ENCODE peak calls at places on chromosomes 16 and 17, in five cellular contexts. One of them, this sample, is unnamed.

GRCh38 chr17:59266748-59267147 is 46.4 kb downstream of the GDPD1 start:
- DNase-seq in A549: no peak
- DNase-seq in mesothelial cell of epicardium: no peak
- DNase-seq in fibroblast of the aortic adventitia: peak; percentile 5
- DNase-seq in neural crest cell: no peak
- DNase-seq in this sample: no peak

GRCh38 chr17:6455321-6455705 is 11.1 kb downstream of the PIMREG start:
- DNase-seq in A549: no peak
- DNase-seq in mesothelial cell of epicardium: no peak
- DNase-seq in fibroblast of the aortic adventitia: no peak
- DNase-seq in neural crest cell: peak; percentile 23
- DNase-seq in this sample: no peak

GRCh38 chr16:62068747-62069146 is 32.5 kb upstream of the CDH8 start:
- DNase-seq in A549: no peak
- DNase-seq in mesothelial cell of epicardium: no peak
- DNase-seq in fibroblast of the aortic adventitia: no peak
- DNase-seq in neural crest cell: no peak
- DNase-seq in this sample: peak; percentile 6

GRCh38 chr16:70800306-70800705 is 652 bp downstream of the VAC14 start:
- DNase-seq in A549: no peak
- DNase-seq in mesothelial cell of epicardium: no peak
- DNase-seq in fibroblast of the aortic adventitia: no peak
- DNase-seq in neural crest cell: no peak
- DNase-seq in this sample: no peak

GRCh38 chr16:69465083-69465721 is 40.8 kb downstream of the CYB5B start:
- DNase-seq in A549: no peak
- DNase-seq in mesothelial cell of epicardium: no peak
- DNase-seq in fibroblast of the aortic adventitia: peak; percentile 57
- DNase-seq in neural crest cell: no peak
- DNase-seq in this sample: no peak

GRCh38 chr16:8885674-8886592 is 3.8 kb downstream of the LITAFD start:
- DNase-seq in A549: no peak
- DNase-seq in mesothelial cell of epicardium: no peak
- DNase-seq in fibroblast of the aortic adventitia: peak; percentile 24
- DNase-seq in neural crest cell: no peak
- DNase-seq in this sample: peak; percentile 51

GRCh38 chr16:89035013-89035697 is 58.1 kb upstream of the CBFA2T3 start:
- DNase-seq in A549: no peak
- DNase-seq in mesothelial cell of epicardium: no peak
- DNase-seq in fibroblast of the aortic adventitia: no peak
- DNase-seq in neural crest cell: no peak
- DNase-seq in this sample: no peak

GRCh38 chr17:68740555-68741447 is 139.6 kb upstream of the FAM20A start:
- DNase-seq in A549: peak; percentile 34
- DNase-seq in mesothelial cell of epicardium: no peak
- DNase-seq in fibroblast of the aortic adventitia: no peak
- DNase-seq in neural crest cell: no peak
- DNase-seq in this sample: no peak

GRCh38 chr17:6627019-6627418 is 13.5 kb downstream of the KIAA0753 start:
- DNase-seq in A549: no peak
- DNase-seq in mesothelial cell of epicardium: no peak
- DNase-seq in fibroblast of the aortic adventitia: peak; percentile 27
- DNase-seq in neural crest cell: no peak
- DNase-seq in this sample: no peak

GRCh38 chr17:79028496-79029326 is 4.7 kb downstream of the C1QTNF1 start:
- DNase-seq in A549: no peak
- DNase-seq in mesothelial cell of epicardium: no peak
- DNase-seq in fibroblast of the aortic adventitia: no peak
- DNase-seq in neural crest cell: no peak
- DNase-seq in this sample: no peak

GRCh38 chr17:10025976-10026785 is 121.1 kb upstream of the RCVRN start:
- DNase-seq in A549: no peak
- DNase-seq in mesothelial cell of epicardium: no peak
- DNase-seq in fibroblast of the aortic adventitia: no peak
- DNase-seq in neural crest cell: no peak
- DNase-seq in this sample: no peak

GRCh38 chr17:39626671-39627169 is at the start of gene PPP1R1B:
- DNase-seq in A549: no peak
- DNase-seq in mesothelial cell of epicardium: no peak
- DNase-seq in fibroblast of the aortic adventitia: no peak
- DNase-seq in neural crest cell: no peak
- DNase-seq in this sample: peak; percentile 56

GRCh38 chr17:81251943-81252301 is 12.8 kb downstream of the NDUFAF8 start:
- DNase-seq in A549: no peak
- DNase-seq in mesothelial cell of epicardium: no peak
- DNase-seq in fibroblast of the aortic adventitia: no peak
- DNase-seq in neural crest cell: no peak
- DNase-seq in this sample: peak; percentile 93

GRCh38 chr16:56336711-56337110 is 88.6 kb downstream of the AMFR start:
- DNase-seq in A549: no peak
- DNase-seq in mesothelial cell of epicardium: no peak
- DNase-seq in fibroblast of the aortic adventitia: no peak
- DNase-seq in neural crest cell: no peak
- DNase-seq in this sample: no peak

GRCh38 chr17:45370949-45371413 is 54.2 kb upstream of the MAP3K14 start:
- DNase-seq in A549: peak; percentile 48
- DNase-seq in mesothelial cell of epicardium: no peak
- DNase-seq in fibroblast of the aortic adventitia: no peak
- DNase-seq in neural crest cell: no peak
- DNase-seq in this sample: no peak

GRCh38 chr16:75264999-75265910 is 13.8 kb upstream of the BCAR1 start:
- DNase-seq in A549: no peak
- DNase-seq in mesothelial cell of epicardium: no peak
- DNase-seq in fibroblast of the aortic adventitia: no peak
- DNase-seq in neural crest cell: no peak
- DNase-seq in this sample: no peak

GRCh38 chr17:1312261-1312870 is 32.9 kb downstream of the TRARG1 start:
- DNase-seq in A549: no peak
- DNase-seq in mesothelial cell of epicardium: no peak
- DNase-seq in fibroblast of the aortic adventitia: no peak
- DNase-seq in neural crest cell: peak; percentile 50
- DNase-seq in this sample: peak; percentile 71

GRCh38 chr17:63997341-63998048 is 656 bp upstream of the PRR29 start:
- DNase-seq in A549: no peak
- DNase-seq in mesothelial cell of epicardium: no peak
- DNase-seq in fibroblast of the aortic adventitia: no peak
- DNase-seq in neural crest cell: no peak
- DNase-seq in this sample: no peak

GRCh38 chr16:88770459-88771293 is 14.3 kb downstream of the PIEZO1 start:
- DNase-seq in A549: no peak
- DNase-seq in mesothelial cell of epicardium: no peak
- DNase-seq in fibroblast of the aortic adventitia: no peak
- DNase-seq in neural crest cell: no peak
- DNase-seq in this sample: peak; percentile 92

GRCh38 chr16:84598391-84598750 is 19.5 kb downstream of the COTL1 start:
- DNase-seq in A549: no peak
- DNase-seq in mesothelial cell of epicardium: no peak
- DNase-seq in fibroblast of the aortic adventitia: no peak
- DNase-seq in neural crest cell: no peak
- DNase-seq in this sample: no peak

GRCh38 chr17:41098476-41098875 is 534 bp upstream of the KRTAP4-8 start:
- DNase-seq in A549: no peak
- DNase-seq in mesothelial cell of epicardium: no peak
- DNase-seq in fibroblast of the aortic adventitia: no peak
- DNase-seq in neural crest cell: no peak
- DNase-seq in this sample: no peak

GRCh38 chr16:47374629-47375028 is 86.2 kb downstream of the ITFG1 start:
- DNase-seq in A549: no peak
- DNase-seq in mesothelial cell of epicardium: no peak
- DNase-seq in fibroblast of the aortic adventitia: no peak
- DNase-seq in neural crest cell: no peak
- DNase-seq in this sample: no peak

GRCh38 chr17:46972346-46972745 is 6.7 kb downstream of the RPRML start:
- DNase-seq in A549: no peak
- DNase-seq in mesothelial cell of epicardium: no peak
- DNase-seq in fibroblast of the aortic adventitia: no peak
- DNase-seq in neural crest cell: no peak
- DNase-seq in this sample: no peak

GRCh38 chr17:49038544-49038943 is 41.4 kb downstream of the IGF2BP1 start:
- DNase-seq in A549: no peak
- DNase-seq in mesothelial cell of epicardium: no peak
- DNase-seq in fibroblast of the aortic adventitia: no peak
- DNase-seq in neural crest cell: no peak
- DNase-seq in this sample: no peak

GRCh38 chr17:49038138-49038537 is 41.0 kb downstream of the IGF2BP1 start:
- DNase-seq in A549: no peak
- DNase-seq in mesothelial cell of epicardium: no peak
- DNase-seq in fibroblast of the aortic adventitia: no peak
- DNase-seq in neural crest cell: no peak
- DNase-seq in this sample: no peak

GRCh38 chr17:49035470-49036269 is 38.5 kb downstream of the IGF2BP1 start:
- DNase-seq in A549: peak; percentile 74
- DNase-seq in mesothelial cell of epicardium: no peak
- DNase-seq in fibroblast of the aortic adventitia: peak; percentile 69
- DNase-seq in neural crest cell: peak; percentile 61
- DNase-seq in this sample: peak; percentile 61

GRCh38 chr17:49031965-49032928 is 35.1 kb downstream of the IGF2BP1 start:
- DNase-seq in A549: peak; percentile 96
- DNase-seq in mesothelial cell of epicardium: no peak
- DNase-seq in fibroblast of the aortic adventitia: peak; percentile 88
- DNase-seq in neural crest cell: peak; percentile 48
- DNase-seq in this sample: peak; percentile 80

GRCh38 chr17:49036270-49036626 is 39.1 kb downstream of the IGF2BP1 start:
- DNase-seq in A549: no peak
- DNase-seq in mesothelial cell of epicardium: no peak
- DNase-seq in fibroblast of the aortic adventitia: no peak
- DNase-seq in neural crest cell: no peak
- DNase-seq in this sample: no peak
- TF ChIP-seq CTCF in A549: peak; percentile 25
- TF ChIP-seq CTCF in mesothelial cell of epicardium: peak; percentile 22
- TF ChIP-seq CTCF in fibroblast of the aortic adventitia: no peak
- TF ChIP-seq CTCF in neural crest cell: no peak
- TF ChIP-seq CTCF in this sample: no peak

GRCh38 chr17:15261818-15262290 is 3.3 kb downstream of the PMP22 start:
- DNase-seq in A549: peak; percentile 42
- DNase-seq in mesothelial cell of epicardium: no peak
- DNase-seq in fibroblast of the aortic adventitia: peak; percentile 37
- DNase-seq in neural crest cell: no peak
- DNase-seq in this sample: no peak

GRCh38 chr17:15261063-15261817 is 3.9 kb downstream of the PMP22 start:
- DNase-seq in A549: peak; percentile 87
- DNase-seq in mesothelial cell of epicardium: peak; percentile 27
- DNase-seq in fibroblast of the aortic adventitia: peak; percentile 63
- DNase-seq in neural crest cell: peak; percentile 47
- DNase-seq in this sample: peak; percentile 33

GRCh38 chr17:15263206-15263579 is 1.9 kb downstream of the PMP22 start:
- DNase-seq in A549: peak; percentile 73
- DNase-seq in mesothelial cell of epicardium: peak; percentile 38
- DNase-seq in fibroblast of the aortic adventitia: peak; percentile 97
- DNase-seq in neural crest cell: no peak
- DNase-seq in this sample: no peak

GRCh38 chr17:15263680-15264079 is 1.4 kb downstream of the PMP22 start:
- DNase-seq in A549: no peak
- DNase-seq in mesothelial cell of epicardium: no peak
- DNase-seq in fibroblast of the aortic adventitia: no peak
- DNase-seq in neural crest cell: no peak
- DNase-seq in this sample: no peak

DNA sequence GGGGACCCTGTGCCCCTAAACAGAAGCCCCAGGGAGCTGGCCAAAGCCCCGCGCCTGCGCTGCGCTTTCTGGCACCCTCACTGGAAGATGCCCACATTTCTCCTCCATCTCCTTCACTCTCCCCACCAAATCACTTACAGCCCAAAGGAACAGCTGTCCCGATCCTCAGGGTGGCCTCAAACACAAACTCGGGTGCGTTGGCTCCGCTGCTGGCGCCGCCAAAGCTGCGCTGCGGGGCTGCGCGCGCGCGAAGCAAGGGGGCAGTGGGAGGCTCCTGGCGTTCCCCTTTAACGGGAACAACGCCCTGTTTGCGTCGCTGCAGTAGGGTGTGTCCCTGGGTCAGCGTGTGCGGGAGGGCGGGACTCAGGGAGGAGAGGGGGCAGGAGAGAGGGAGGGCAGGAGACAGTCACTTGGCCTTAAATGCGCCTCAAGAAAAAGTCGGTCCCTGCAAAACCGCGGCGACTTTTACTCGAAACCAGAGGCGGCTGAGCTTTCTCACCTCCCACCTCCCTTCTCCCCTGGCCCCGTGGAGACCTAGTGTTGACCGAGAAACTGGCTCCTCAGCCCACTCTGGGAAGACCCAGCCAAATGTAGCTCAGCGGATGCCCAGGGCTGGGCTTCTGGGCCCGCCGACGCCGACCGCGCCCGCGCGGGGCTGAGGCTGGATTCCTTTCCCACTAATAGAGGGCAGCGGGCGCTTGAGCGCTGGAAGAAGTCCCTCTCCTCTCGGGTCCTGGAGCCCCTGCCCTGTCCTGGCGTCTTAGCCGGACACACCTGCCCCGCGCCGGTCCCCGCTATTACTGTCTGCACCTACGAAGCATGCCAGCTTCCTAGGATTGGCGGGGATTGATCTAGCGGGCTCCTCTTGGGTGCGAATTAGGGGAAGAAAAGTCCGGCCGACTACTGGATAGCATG is 2.6 kb downstream of the PMP22 start:
- DNase-seq in A549: peak; percentile 97
- DNase-seq in mesothelial cell of epicardium: peak; percentile 30
- DNase-seq in fibroblast of the aortic adventitia: peak; percentile 94
- DNase-seq in neural crest cell: peak; percentile 27
- DNase-seq in this sample: peak; percentile 44
- TF ChIP-seq CTCF in A549: no peak
- TF ChIP-seq CTCF in mesothelial cell of epicardium: no peak
- TF ChIP-seq CTCF in fibroblast of the aortic adventitia: peak; percentile 47
- TF ChIP-seq CTCF in neural crest cell: no peak
- TF ChIP-seq CTCF in this sample: no peak

DNA sequence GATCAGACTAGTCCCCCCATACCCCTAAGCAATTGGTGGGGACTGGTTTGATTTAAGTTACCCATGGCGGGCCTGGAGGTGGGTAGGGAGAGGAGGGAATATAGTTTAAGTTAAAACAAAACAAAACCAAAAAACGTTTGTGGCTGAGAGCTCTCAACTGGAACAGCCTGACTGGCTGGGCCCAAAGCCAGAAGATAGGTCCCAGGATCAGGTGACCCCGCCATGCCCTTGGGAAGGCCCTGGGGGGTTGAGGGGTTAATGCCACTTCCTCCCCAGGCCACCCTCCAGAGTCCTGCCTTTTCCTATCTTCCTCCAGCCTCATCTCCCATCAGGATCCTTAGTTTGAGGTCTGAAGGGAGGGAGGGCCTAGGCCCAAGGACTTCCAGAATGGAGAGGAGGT is 82.3 kb upstream of the LHX1 start:
- DNase-seq in A549: no peak
- DNase-seq in mesothelial cell of epicardium: no peak
- DNase-seq in fibroblast of the aortic adventitia: no peak
- DNase-seq in neural crest cell: no peak
- DNase-seq in this sample: no peak
- TF ChIP-seq CTCF in A549: no peak
- TF ChIP-seq CTCF in mesothelial cell of epicardium: no peak
- TF ChIP-seq CTCF in fibroblast of the aortic adventitia: no peak
- TF ChIP-seq CTCF in neural crest cell: no peak
- TF ChIP-seq CTCF in this sample: no peak

DNA sequence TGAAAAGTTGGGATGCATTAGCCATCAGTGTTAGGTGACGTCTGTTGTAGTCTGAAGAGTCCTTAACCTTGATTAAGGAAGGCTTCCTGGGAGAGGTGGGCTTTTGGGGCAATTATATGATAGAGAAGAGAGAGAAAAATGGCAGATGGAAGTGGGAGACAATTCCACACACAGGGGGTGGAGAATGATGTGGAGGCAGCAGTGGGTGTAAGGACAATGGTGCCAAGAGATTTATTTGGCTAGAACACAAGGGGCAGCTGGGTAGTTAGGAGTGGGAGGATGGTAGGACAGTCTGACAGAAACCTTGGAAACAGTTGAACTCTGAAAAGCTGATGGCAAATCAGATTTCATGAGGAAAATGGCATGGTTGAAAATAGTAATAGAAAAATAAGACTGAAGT is 10.7 kb upstream of the DUSP14 start:
- DNase-seq in A549: no peak
- DNase-seq in mesothelial cell of epicardium: no peak
- DNase-seq in fibroblast of the aortic adventitia: no peak
- DNase-seq in neural crest cell: no peak
- DNase-seq in this sample: no peak
- TF ChIP-seq CTCF in A549: no peak
- TF ChIP-seq CTCF in mesothelial cell of epicardium: no peak
- TF ChIP-seq CTCF in fibroblast of the aortic adventitia: no peak
- TF ChIP-seq CTCF in neural crest cell: no peak
- TF ChIP-seq CTCF in this sample: no peak